ENCODE peak calls at places on chromosomes 5 and 9, in nine cellular contexts. E, Z, P, F, A, Y, M, W and R are unnamed samples.

GRCh38 chr5:179870403-179870903 is 11.8 kb upstream of the MRNIP start:
- DNase-seq in A (peak; percentile 40), W (peak; percentile 11), P (no peak), Y (no peak), M (no peak), Z (peak; percentile 77), E (no peak), F (no peak), R (no peak)

GRCh38 chr5:61330879-61331406 is 1.1 kb upstream of the ZSWIM6 start:
- DNase-seq in A (peak; percentile 66), Z (no peak), M (peak; percentile 78), W (peak; percentile 81), E (peak; percentile 70), P (peak; percentile 70), Y (no peak), F (peak; percentile 80), R (peak; percentile 94)

GRCh38 chr9:2018764-2019548 is 3.8 kb downstream of the SMARCA2 start:
- DNase-seq in W (no peak), F (no peak), A (no peak), E (no peak), Z (peak; percentile 8), Y (no peak), P (no peak), M (peak; percentile 15), R (no peak)

GRCh38 chr5:113693205-113693553 is 179.7 kb downstream of the YTHDC2 start:
- DNase-seq in P (no peak), Y (no peak), E (no peak), F (no peak), M (no peak), Z (no peak), W (no peak), A (no peak), R (no peak)

GRCh38 chr9:134648701-134649525 is 7.3 kb downstream of the COL5A1 start:
- DNase-seq in E (no peak), Y (peak; percentile 55), F (no peak), P (no peak), M (peak; percentile 3), A (no peak), Z (no peak), W (peak; percentile 84), R (peak; percentile 59)

GRCh38 chr9:107243757-107244156 is 39.3 kb upstream of the RAD23B start:
- DNase-seq in Z (no peak), M (peak; percentile 38), E (no peak), A (no peak), W (peak; percentile 94), P (peak; percentile 44), F (peak; percentile 91), Y (peak; percentile 77), R (peak; percentile 55)

GRCh38 chr5:154260224-154260859 is 69.8 kb downstream of the GALNT10 start:
- DNase-seq in Z (no peak), W (peak; percentile 56), E (no peak), A (no peak), F (no peak), P (no peak), Y (no peak), M (no peak), R (peak; percentile 27)

GRCh38 chr9:87662808-87663528 is 63.0 kb upstream of the CTSL start:
- DNase-seq in Z (peak; percentile 40), Y (peak; percentile 78), W (peak; percentile 85), E (no peak), M (peak; percentile 43), A (peak; percentile 27), F (peak; percentile 89), P (peak; percentile 67), R (peak; percentile 16)

GRCh38 chr9:91771027-91771426 is 179.0 kb downstream of the ROR2 start:
- DNase-seq in F (peak; percentile 55), Z (peak; percentile 22), A (no peak), P (no peak), W (peak; percentile 94), E (no peak), Y (peak; percentile 74), M (no peak), R (peak; percentile 85)

GRCh38 chr9:124342946-124343485 is 72.2 kb downstream of the PSMB7 start:
- DNase-seq in A (peak; percentile 72), M (no peak), E (no peak), F (peak; percentile 91), Z (no peak), W (peak; percentile 92), Y (peak; percentile 56), P (no peak), R (peak; percentile 96)

GRCh38 chr5:124280044-124280443 is 466.4 kb downstream of the ZNF608 start:
- DNase-seq in M (no peak), A (no peak), Z (no peak), F (peak; percentile 39), W (no peak), E (no peak), Y (no peak), P (no peak), R (no peak)